ENCODE peak calls at places on chromosomes 2 and 18, in eight cellular contexts. X, S, D, V, L, G, B and Y are unnamed samples.

GRCh38 chr18:36199691-36200295 is 12.5 kb downstream of the MOCOS start:
- DNase-seq in X (no peak), G (no peak), S (no peak), L (no peak), B (no peak), V (no peak), D (no peak), Y (no peak)

GRCh38 chr2:27959496-27959895 is 69.0 kb downstream of the BABAM2 start:
- DNase-seq in D (no peak), L (no peak), S (no peak), G (peak; percentile 6), B (no peak), V (peak; percentile 64), X (peak; percentile 56), Y (no peak)

GRCh38 chr2:130319536-130319935 is 23.2 kb upstream of the IMP4 start:
- DNase-seq in X (peak; percentile 16), B (no peak), S (no peak), G (no peak), L (no peak), D (no peak), V (no peak), Y (no peak)

GRCh38 chr2:36976065-36976464 is 9.7 kb upstream of the STRN start:
- DNase-seq in X (no peak), D (no peak), L (no peak), S (no peak), B (no peak), G (no peak), V (no peak), Y (no peak)

GRCh38 chr2:158713523-158714138 is 81.5 kb upstream of the DAPL1 start:
- DNase-seq in D (no peak), B (no peak), X (no peak), G (no peak), L (no peak), V (no peak), S (no peak), Y (no peak)

GRCh38 chr2:203913947-203914346 is 22.6 kb upstream of the ICOS start:
- DNase-seq in V (no peak), D (no peak), G (no peak), B (no peak), L (no peak), X (no peak), S (no peak), Y (no peak)

GRCh38 chr18:79818631-79819030 is 20.9 kb downstream of the KCNG2 start:
- DNase-seq in L (no peak), X (no peak), G (no peak), D (no peak), S (no peak), V (no peak), B (no peak), Y (no peak)

GRCh38 chr2:231415029-231415428 is 19.5 kb downstream of the B3GNT7 start:
- DNase-seq in L (no peak), G (no peak), X (no peak), V (no peak), D (no peak), B (no peak), S (no peak), Y (no peak)